ENCODE peak calls at places on chromosomes 12 and 14, in seven cellular contexts. Z, U, S, F, G, A and B are unnamed samples.

GRCh38 chr12:9148926-9149325 is 33.2 kb upstream of the A2M start:
- DNase-seq in U (no peak), G (no peak), Z (no peak), S (no peak), F (no peak), A (no peak), B (no peak)

GRCh38 chr12:51348116-51348515 is 1.6 kb upstream of the CELA1 start:
- DNase-seq in F (no peak), Z (no peak), S (no peak), G (no peak), A (no peak), U (no peak), B (no peak)

GRCh38 chr12:58529897-58530296 is 390.4 kb downstream of the LRIG3 start:
- DNase-seq in Z (no peak), A (no peak), S (no peak), F (no peak), U (no peak), G (no peak), B (no peak)

GRCh38 chr12:104022816-104023215 is 27.2 kb downstream of the GLT8D2 start:
- DNase-seq in Z (no peak), A (no peak), G (no peak), F (no peak), U (no peak), S (no peak), B (no peak)

GRCh38 chr12:116368196-116369194 is 91.0 kb upstream of the MED13L start:
- DNase-seq in Z (no peak), F (no peak), A (no peak), S (no peak), G (no peak), U (no peak), B (no peak)

GRCh38 chr14:34012978-34013713 is 62.3 kb upstream of the EGLN3 start:
- DNase-seq in S (no peak), A (no peak), F (peak), U (peak), G (no peak), Z (no peak), B (no peak)

GRCh38 chr12:115257791-115258190 is 573.8 kb upstream of the TBX3 start:
- DNase-seq in F (no peak), G (no peak), S (no peak), A (no peak), Z (no peak), U (no peak), B (no peak)

GRCh38 chr12:43291516-43291915 is 260.5 kb downstream of the ADAMTS20 start:
- DNase-seq in F (no peak), G (no peak), A (no peak), S (no peak), Z (no peak), U (no peak), B (no peak)

GRCh38 chr12:92108651-92109050 is 37.0 kb downstream of the BTG1 start:
- DNase-seq in F (no peak), G (no peak), S (no peak), U (no peak), Z (peak), A (no peak), B (peak)

GRCh38 chr12:31008961-31009840 is 64.5 kb upstream of the DDX11 start:
- DNase-seq in S (no peak), F (no peak), A (no peak), U (no peak), Z (no peak), G (no peak), B (no peak)

GRCh38 chr14:23399591-23399990 is 8.5 kb downstream of the MYH6 start:
- DNase-seq in F (no peak), Z (no peak), S (no peak), A (no peak), U (no peak), G (no peak), B (no peak)

GRCh38 chr12:105331805-105332251 is 1.3 kb downstream of the C12orf75 start:
- DNase-seq in F (no peak), U (no peak), A (peak), G (peak), Z (peak), S (no peak), B (no peak)

GRCh38 chr12:69580074-69580473 is 5.2 kb upstream of the CCT2 start:
- DNase-seq in F (no peak), S (no peak), U (no peak), Z (no peak), A (no peak), G (no peak), B (no peak)

GRCh38 chr12:75526655-75527511 is 15.5 kb upstream of the KRR1 start:
- DNase-seq in Z (peak), U (peak), F (peak), A (no peak), G (peak), S (no peak), B (peak)

GRCh38 chr12:62192486-62193250 is 67.5 kb upstream of the USP15 start:
- DNase-seq in S (peak), G (peak), F (peak), A (no peak), U (peak), Z (peak), B (peak)

GRCh38 chr14:23580948-23581281 is 2.3 kb upstream of the JPH4 start:
- DNase-seq in Z (no peak), G (no peak), F (no peak), S (no peak), A (no peak), U (no peak), B (no peak)

GRCh38 chr14:70886421-70887206 is 20.6 kb upstream of the PCNX1 start:
- DNase-seq in F (no peak), U (peak), A (no peak), S (no peak), G (no peak), Z (no peak), B (no peak)

GRCh38 chr12:51887476-51888315 is at the start of gene ANKRD33:
- DNase-seq in A (no peak), S (no peak), G (no peak), U (no peak), F (no peak), Z (peak), B (peak)

GRCh38 chr14:51576899-51577298 is 74.8 kb upstream of the FRMD6 start:
- DNase-seq in S (no peak), A (no peak), F (no peak), G (no peak), U (no peak), Z (no peak), B (no peak)

GRCh38 chr12:40010899-40011774 is 94.7 kb downstream of the SLC2A13 start:
- DNase-seq in Z (peak), F (peak), U (peak), A (no peak), S (peak), G (peak), B (peak)

GRCh38 chr12:47361389-47362031 is 281.8 kb upstream of the AMIGO2 start:
- DNase-seq in U (no peak), F (no peak), G (no peak), A (no peak), Z (no peak), S (no peak), B (peak)

GRCh38 chr14:100640481-100641273 is 53.5 kb upstream of the BEGAIN start:
- DNase-seq in F (no peak), S (peak), A (no peak), Z (no peak), G (no peak), U (peak), B (no peak)

GRCh38 chr12:88036368-88036965 is 7.3 kb upstream of the C12orf50 start:
- DNase-seq in Z (no peak), S (no peak), G (no peak), A (no peak), U (no peak), F (no peak), B (no peak)

GRCh38 chr12:6768385-6769002 is 2.3 kb downstream of the PTMS start:
- DNase-seq in Z (no peak), S (no peak), U (no peak), F (no peak), G (no peak), A (no peak), B (no peak)

GRCh38 chr14:102226356-102227125 is 78.4 kb downstream of the MOK start:
- DNase-seq in F (no peak), U (no peak), A (no peak), Z (peak), G (no peak), S (no peak), B (no peak)

GRCh38 chr12:47307680-47308399 is 228.1 kb upstream of the AMIGO2 start:
- DNase-seq in A (peak), Z (peak), U (peak), S (no peak), G (peak), F (no peak), B (peak)

GRCh38 chr12:22738945-22739344 is 114.0 kb downstream of the ETNK1 start:
- DNase-seq in S (no peak), G (no peak), U (no peak), Z (no peak), F (no peak), A (no peak), B (no peak)

GRCh38 chr14:68908201-68908600 is 70.9 kb downstream of the ACTN1 start:
- DNase-seq in G (no peak), S (no peak), U (no peak), F (no peak), A (no peak), Z (no peak), B (no peak)

GRCh38 chr14:68908860-68909259 is 70.2 kb downstream of the ACTN1 start:
- DNase-seq in G (no peak), U (no peak), Z (no peak), A (no peak), F (no peak), S (no peak), B (no peak)

GRCh38 chr14:68910540-68910939 is 68.6 kb downstream of the ACTN1 start:
- DNase-seq in G (no peak), Z (no peak), U (no peak), S (no peak), A (no peak), F (no peak), B (no peak)

GRCh38 chr14:68913516-68913915 is 65.6 kb downstream of the ACTN1 start:
- DNase-seq in F (no peak), G (no peak), S (no peak), Z (no peak), U (no peak), A (no peak), B (no peak)

GRCh38 chr14:68911594-68912227 is 67.4 kb downstream of the ACTN1 start:
- DNase-seq in U (no peak), A (peak), Z (peak), F (peak), S (peak), G (peak), B (peak)
- TF ChIP-seq TAF1 in U (no peak), A (no peak), Z (no peak), F (no peak), S (no peak), G (no peak), B (no peak)

DNA sequence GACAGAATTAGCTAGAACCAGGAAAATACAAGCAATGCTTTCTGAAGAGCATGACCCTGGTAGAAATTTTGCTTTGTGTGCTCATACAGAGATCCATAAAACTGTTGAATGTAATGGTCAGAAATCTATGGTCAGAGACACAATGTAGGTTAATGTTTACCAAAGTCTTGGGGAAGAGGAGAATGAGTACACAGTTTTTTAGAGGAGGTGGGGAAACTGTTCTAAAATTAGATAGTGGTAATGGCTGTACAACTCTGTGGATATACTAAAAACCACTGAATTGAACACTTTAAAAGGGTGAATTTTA is 109.5 kb upstream of the ARHGAP5 start:
- DNase-seq in Z (no peak), S (no peak), U (no peak), A (no peak), G (peak), F (no peak), B (no peak)
- TF ChIP-seq TAF1 in Z (no peak), S (no peak), U (no peak), A (no peak), G (no peak), F (no peak), B (no peak)

DNA sequence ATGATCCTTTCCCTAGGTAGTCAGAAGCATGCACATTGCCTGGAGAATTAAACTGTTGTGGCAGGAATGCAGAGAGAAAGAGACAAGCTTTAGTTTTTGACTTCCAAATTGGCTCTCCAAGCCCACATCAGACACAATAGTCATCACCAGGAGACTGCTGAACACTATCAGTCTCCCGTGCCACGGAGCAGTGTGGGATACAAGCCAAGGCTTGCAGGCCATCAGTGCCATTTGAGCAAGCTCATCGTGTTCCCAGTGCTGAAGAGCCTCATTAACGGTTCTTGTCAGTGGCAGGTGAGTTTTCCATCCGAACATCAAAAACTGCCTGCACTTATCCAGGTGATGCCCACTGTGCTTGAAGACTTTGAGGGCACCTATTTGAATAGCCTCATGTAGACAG is 410.8 kb downstream of the NAV3 start:
- DNase-seq in A (no peak), F (no peak), Z (no peak), U (no peak), G (no peak), S (no peak), B (no peak)
- TF ChIP-seq TAF1 in A (no peak), F (no peak), Z (no peak), U (no peak), G (no peak), S (no peak), B (no peak)

GRCh38 chr14:74583689-74584434 is 28.2 kb downstream of the LTBP2 start:
- DNase-seq in F (no peak), U (no peak), A (no peak), S (no peak), G (no peak), Z (no peak), B (no peak)
- TF ChIP-seq TAF1 in F (no peak), U (no peak), A (no peak), S (no peak), G (no peak), Z (no peak), B (no peak)

GRCh38 chr14:80850197-80850814 is 91.2 kb downstream of the CEP128 start:
- DNase-seq in U (no peak), S (no peak), Z (peak), G (peak), A (no peak), F (no peak), B (peak)
- TF ChIP-seq TAF1 in U (no peak), S (no peak), Z (no peak), G (no peak), A (no peak), F (no peak), B (no peak)

GRCh38 chr12:123813349-123813748 is 51.2 kb downstream of the DNAH10 start:
- DNase-seq in A (no peak), G (no peak), F (no peak), Z (no peak), U (no peak), S (no peak), B (no peak)
- TF ChIP-seq TAF1 in A (no peak), G (no peak), F (no peak), Z (no peak), U (no peak), S (no peak), B (no peak)

DNA sequence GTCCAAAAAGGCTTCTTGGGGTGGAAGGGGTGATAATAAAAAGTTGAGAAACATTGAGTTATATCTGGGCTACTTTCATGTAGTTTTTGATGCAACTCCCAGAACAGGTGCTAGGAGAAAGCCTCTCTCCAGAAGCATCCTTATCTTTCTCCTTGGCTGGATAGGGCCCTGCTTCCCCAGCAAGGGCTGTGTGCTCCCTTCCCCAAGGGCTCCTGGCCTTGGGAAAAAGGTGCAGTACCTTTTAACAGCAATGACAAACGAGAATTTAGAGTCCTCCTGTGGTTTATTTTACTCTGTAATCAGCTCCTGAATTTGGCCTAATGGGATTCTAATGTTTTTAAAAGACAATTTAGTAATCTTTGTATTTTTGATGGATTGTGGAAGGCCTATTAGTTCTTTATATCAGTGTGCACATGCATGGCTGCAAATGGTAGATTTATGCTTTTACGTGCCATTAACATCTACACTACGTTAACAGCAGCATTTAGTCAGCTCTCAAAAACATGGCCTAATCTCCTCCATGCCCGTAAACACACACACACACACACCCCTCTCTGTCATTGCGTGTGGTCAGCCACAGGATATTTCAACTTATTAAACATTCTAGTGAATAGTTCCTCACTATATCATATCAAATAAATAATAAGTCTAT is 181.6 kb upstream of the PWP1 start:
- DNase-seq in Z (peak), S (no peak), U (no peak), F (no peak), G (no peak), A (no peak), B (no peak)
- TF ChIP-seq TAF1 in Z (no peak), S (no peak), U (no peak), F (no peak), G (no peak), A (no peak), B (no peak)

GRCh38 chr12:119068129-119068856 is 87.0 kb downstream of the SRRM4 start:
- DNase-seq in Z (no peak), A (no peak), U (no peak), S (no peak), F (no peak), G (no peak), B (no peak)
- TF ChIP-seq TAF1 in Z (no peak), A (no peak), U (no peak), S (no peak), F (no peak), G (no peak), B (no peak)

GRCh38 chr14:99037777-99038176 is 234.2 kb downstream of the BCL11B start:
- DNase-seq in S (no peak), G (no peak), Z (no peak), F (no peak), U (no peak), A (no peak), B (peak)

GRCh38 chr14:99036594-99037293 is 235.3 kb downstream of the BCL11B start:
- DNase-seq in U (no peak), A (no peak), F (no peak), S (no peak), Z (no peak), G (no peak), B (no peak)

GRCh38 chr14:99035268-99035667 is 236.7 kb downstream of the BCL11B start:
- DNase-seq in Z (no peak), G (no peak), F (no peak), S (no peak), U (no peak), A (no peak), B (no peak)

GRCh38 chr14:99034711-99035171 is 237.3 kb downstream of the BCL11B start:
- DNase-seq in G (no peak), A (no peak), Z (no peak), S (no peak), U (no peak), F (no peak), B (no peak)

GRCh38 chr14:99035712-99036593 is 236.0 kb downstream of the BCL11B start:
- DNase-seq in U (no peak), Z (peak), S (no peak), G (peak), A (peak), F (no peak), B (no peak)
- TF ChIP-seq TAF1 in U (no peak), Z (peak), S (no peak), G (no peak), A (no peak), F (no peak), B (no peak)